ENCODE peak calls at places on chromosomes 11 and 22, in four cellular contexts. G is activated CD8-positive, alpha-beta memory T cell treated with anti-CD3 and anti-CD28 coated beads for 1 hour; R is HT-29; W is AG04450. F is an unnamed sample.

GRCh38 chr22:23500508-23501208 is 79.4 kb downstream of the IGLL1 start:
- DNase-seq in R (no peak), G (no peak), W (no peak), F (no peak)

GRCh38 chr22:45211435-45211834 is 29.3 kb downstream of the KIAA0930 start:
- DNase-seq in W (no peak), R (no peak), G (no peak), F (peak)

GRCh38 chr11:67534070-67534679 is 10.9 kb upstream of the CABP2 start:
- DNase-seq in W (no peak), R (no peak), G (no peak), F (no peak)

GRCh38 chr11:17794981-17795380 is 60.4 kb downstream of the KCNC1 start:
- DNase-seq in R (no peak), G (no peak), W (no peak), F (no peak)

GRCh38 chr11:120532511-120533196 is 21.1 kb downstream of the GRIK4 start:
- DNase-seq in R (no peak), G (no peak), W (no peak), F (no peak)

GRCh38 chr11:115653926-115654325 is 149.7 kb upstream of the CADM1 start:
- DNase-seq in R (peak), G (no peak), W (no peak), F (peak)

GRCh38 chr11:35162795-35163194 is 23.8 kb downstream of the CD44 start:
- DNase-seq in W (no peak), R (no peak), G (no peak), F (no peak)

GRCh38 chr11:20894296-20894695 is 224.9 kb downstream of the NELL1 start:
- DNase-seq in R (no peak), G (no peak), W (no peak), F (no peak)

GRCh38 chr11:10495464-10495786 is 40.4 kb downstream of the AMPD3 start:
- DNase-seq in R (no peak), G (no peak), W (no peak), F (no peak)

GRCh38 chr11:9142732-9143131 is 51.3 kb upstream of the SCUBE2 start:
- DNase-seq in G (no peak), R (no peak), W (no peak), F (no peak)

GRCh38 chr11:14886509-14886908 is 5.5 kb downstream of the CYP2R1 start:
- DNase-seq in G (no peak), W (no peak), R (no peak), F (peak)

F was measured in small intestine.